ENCODE peak calls at places on chromosomes 3 and 15, in five cellular contexts. L is C1 segment of cervical spinal cord; R is DMS79; W is activated CD4-positive, alpha-beta T cell treated with anti-CD3 and anti-CD28 coated beads for 36 hours; X is H9. U is an unnamed sample.

GRCh38 chr15:100913961-100914360 is 5.2 kb upstream of the LRRK1 start:
- DNase-seq in W (no peak), L (no peak), X (peak; percentile 10), R (no peak), U (no peak)

GRCh38 chr3:41224120-41224806 is 25.0 kb downstream of the CTNNB1 start:
- DNase-seq in R (no peak), W (no peak), L (no peak), X (no peak), U (no peak)

GRCh38 chr3:99634881-99635280 is 3.5 kb upstream of the COL8A1 start:
- DNase-seq in X (no peak), W (no peak), R (no peak), L (no peak), U (no peak)

GRCh38 chr3:128266453-128266852 is 113.2 kb downstream of the EEFSEC start:
- DNase-seq in L (no peak), W (no peak), X (peak; percentile 3), R (peak; percentile 9), U (no peak)

GRCh38 chr3:129343643-129344360 is 65.1 kb downstream of the HMCES start:
- DNase-seq in X (peak; percentile 77), R (no peak), L (no peak), W (peak; percentile 66), U (no peak)

GRCh38 chr15:92832992-92833438 is 67.1 kb upstream of the CHD2 start:
- DNase-seq in W (peak; percentile 46), L (no peak), X (no peak), R (no peak), U (no peak)

GRCh38 chr3:143811602-143812001 is 36.7 kb downstream of the SLC9A9 start:
- DNase-seq in R (no peak), W (no peak), X (no peak), L (no peak), U (no peak)

GRCh38 chr3:107315136-107315535 is 62.1 kb upstream of the CCDC54 start:
- DNase-seq in R (no peak), L (no peak), W (no peak), X (no peak), U (no peak)